ENCODE peak calls at places on chromosomes 13 and 19, in eight cellular contexts. J, S, B, A, N, M, V and W are unnamed samples.

GRCh38 chr13:37136187-37136586 is 30.7 kb upstream of the CSNK1A1L start:
- DNase-seq in J (no peak), S (no peak), B (no peak), A (no peak), N (no peak), M (no peak), V (no peak), W (no peak)

GRCh38 chr19:38898788-38899446 is 501 bp downstream of the SIRT2 start:
- DNase-seq in J (peak; percentile 34), S (peak; percentile 2), B (no peak), A (no peak), N (no peak), M (no peak), V (no peak), W (no peak)

GRCh38 chr19:52992109-52993004 is 21.4 kb upstream of the ERVV-1 start:
- DNase-seq in J (peak; percentile 46), S (no peak), B (no peak), A (peak; percentile 42), N (no peak), M (no peak), V (peak; percentile 38), W (peak; percentile 24)

GRCh38 chr19:19489804-19490204 is 25.5 kb downstream of the TSSK6 start:
- DNase-seq in J (peak; percentile 11), S (no peak), B (no peak), A (no peak), N (no peak), M (no peak), V (no peak), W (no peak)

GRCh38 chr19:29315566-29315965 is 102.6 kb upstream of the UQCRFS1 start:
- DNase-seq in J (no peak), S (no peak), B (no peak), A (no peak), N (no peak), M (no peak), V (no peak), W (no peak)

GRCh38 chr13:110359840-110360301 is 52.8 kb downstream of the COL4A2 start:
- DNase-seq in J (no peak), S (no peak), B (no peak), A (no peak), N (no peak), M (no peak), V (no peak), W (no peak)

GRCh38 chr13:43805071-43805468 is 18.3 kb upstream of the ENOX1 start:
- DNase-seq in J (peak; percentile 9), S (no peak), B (peak; percentile 81), A (peak; percentile 34), N (no peak), M (peak; percentile 12), V (no peak), W (peak; percentile 50)

GRCh38 chr13:31214379-31214778 is 14.6 kb downstream of the B3GLCT start:
- DNase-seq in J (no peak), S (no peak), B (no peak), A (no peak), N (no peak), M (no peak), V (no peak), W (no peak)

GRCh38 chr19:3423183-3423829 is 56.9 kb downstream of the NFIC start:
- DNase-seq in J (no peak), S (no peak), B (no peak), A (peak; percentile 85), N (no peak), M (no peak), V (peak; percentile 61), W (no peak)

GRCh38 chr19:50025794-50026549 is at the start of gene ZNF473:
- DNase-seq in J (peak; percentile 98), S (peak; percentile 96), B (no peak), A (peak; percentile 86), N (no peak), M (peak; percentile 92), V (peak; percentile 84), W (no peak)

GRCh38 chr19:49020342-49020741 is 3.5 kb upstream of the LHB start:
- DNase-seq in J (peak; percentile 72), S (no peak), B (no peak), A (no peak), N (no peak), M (no peak), V (no peak), W (no peak)

GRCh38 chr13:114045113-114045735 is 71.3 kb upstream of the C13orf46 start:
- DNase-seq in J (no peak), S (no peak), B (no peak), A (no peak), N (no peak), M (no peak), V (no peak), W (no peak)

GRCh38 chr13:60398949-60399589 is 2.0 kb downstream of the TDRD3 start:
- DNase-seq in J (no peak), S (no peak), B (no peak), A (no peak), N (no peak), M (no peak), V (peak; percentile 6), W (no peak)

GRCh38 chr13:101623469-101624209 is 171.2 kb downstream of the ITGBL1 start:
- DNase-seq in J (no peak), S (no peak), B (no peak), A (no peak), N (no peak), M (peak; percentile 0), V (no peak), W (no peak)

GRCh38 chr13:101624210-101624922 is 171.9 kb downstream of the ITGBL1 start:
- DNase-seq in J (peak; percentile 33), S (no peak), B (no peak), A (no peak), N (no peak), M (no peak), V (no peak), W (no peak)

GRCh38 chr13:101627556-101627943 is 175.1 kb downstream of the ITGBL1 start:
- DNase-seq in J (no peak), S (no peak), B (no peak), A (no peak), N (no peak), M (no peak), V (no peak), W (no peak)

GRCh38 chr13:101626925-101627555 is 174.6 kb downstream of the ITGBL1 start:
- DNase-seq in J (no peak), S (no peak), B (no peak), A (no peak), N (peak; percentile 57), M (no peak), V (no peak), W (no peak)

DNA sequence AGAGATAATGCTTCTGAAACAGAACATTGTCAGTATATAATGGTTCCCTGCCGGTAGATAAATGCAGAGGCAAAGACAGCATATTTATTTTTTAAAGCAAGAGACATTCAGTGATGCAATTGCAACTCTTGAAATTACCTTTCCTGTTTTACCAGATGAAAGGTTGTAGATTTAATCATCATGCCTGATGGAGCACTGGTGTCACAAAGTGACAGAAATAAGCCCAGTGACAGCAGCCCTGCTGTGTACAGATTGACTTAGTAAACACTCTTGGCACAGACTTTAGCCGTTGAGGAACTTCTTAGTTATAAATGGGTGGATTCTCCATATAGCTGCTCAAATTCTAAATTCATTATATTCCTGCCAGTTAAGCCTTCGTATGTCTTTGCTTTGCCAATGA is 172.5 kb downstream of the ITGBL1 start:
- DNase-seq in J (no peak), S (no peak), B (no peak), A (no peak), N (no peak), M (no peak), V (no peak), W (no peak)
- H3K27me3 ChIP-seq in J (no peaks in the 10 kb centered on the region), S (no peaks in the 10 kb centered on the region), B (no peaks in the 10 kb centered on the region), A (no peaks in the 10 kb centered on the region), N (peaks cover 2% of the 10 kb centered on the region), M (no peaks in the 10 kb centered on the region), V (no peaks in the 10 kb centered on the region), W (no peaks in the 10 kb centered on the region)

GRCh38 chr19:1648926-1649541 is 3.4 kb downstream of the TCF3 start:
- DNase-seq in J (no peak), S (no peak), B (no peak), A (no peak), N (no peak), M (no peak), V (no peak), W (no peak)
- TF ChIP-seq CTCF in J (no peak), S (no peak), B (no peak), A (no peak), N (peak; percentile 2), M (no peak), V (no peak), W (no peak)

GRCh38 chr13:58906329-58907007 is 1257.3 kb downstream of the DIAPH3 start:
- DNase-seq in J (no peak), S (no peak), B (no peak), A (no peak), N (no peak), M (no peak), V (no peak), W (no peak)
- TF ChIP-seq REST in J (no peak), S (no peak), B (no peak), A (no peak), N (no peak), M (no peak), V (no peak), W (no peak)

GRCh38 chr19:13017306-13018036 is 22.2 kb downstream of the NFIX start:
- DNase-seq in J (peak; percentile 66), S (no peak), B (no peak), A (no peak), N (no peak), M (no peak), V (peak; percentile 13), W (no peak)

GRCh38 chr19:13019330-13019729 is 24.1 kb downstream of the NFIX start:
- DNase-seq in J (no peak), S (no peak), B (no peak), A (no peak), N (no peak), M (no peak), V (no peak), W (no peak)

GRCh38 chr19:13020002-13020414 is 24.7 kb downstream of the NFIX start:
- DNase-seq in J (peak; percentile 93), S (no peak), B (no peak), A (no peak), N (no peak), M (no peak), V (no peak), W (no peak)

GRCh38 chr19:13016628-13017305 is 21.5 kb downstream of the NFIX start:
- DNase-seq in J (peak; percentile 48), S (no peak), B (no peak), A (no peak), N (no peak), M (no peak), V (peak; percentile 53), W (no peak)

DNA sequence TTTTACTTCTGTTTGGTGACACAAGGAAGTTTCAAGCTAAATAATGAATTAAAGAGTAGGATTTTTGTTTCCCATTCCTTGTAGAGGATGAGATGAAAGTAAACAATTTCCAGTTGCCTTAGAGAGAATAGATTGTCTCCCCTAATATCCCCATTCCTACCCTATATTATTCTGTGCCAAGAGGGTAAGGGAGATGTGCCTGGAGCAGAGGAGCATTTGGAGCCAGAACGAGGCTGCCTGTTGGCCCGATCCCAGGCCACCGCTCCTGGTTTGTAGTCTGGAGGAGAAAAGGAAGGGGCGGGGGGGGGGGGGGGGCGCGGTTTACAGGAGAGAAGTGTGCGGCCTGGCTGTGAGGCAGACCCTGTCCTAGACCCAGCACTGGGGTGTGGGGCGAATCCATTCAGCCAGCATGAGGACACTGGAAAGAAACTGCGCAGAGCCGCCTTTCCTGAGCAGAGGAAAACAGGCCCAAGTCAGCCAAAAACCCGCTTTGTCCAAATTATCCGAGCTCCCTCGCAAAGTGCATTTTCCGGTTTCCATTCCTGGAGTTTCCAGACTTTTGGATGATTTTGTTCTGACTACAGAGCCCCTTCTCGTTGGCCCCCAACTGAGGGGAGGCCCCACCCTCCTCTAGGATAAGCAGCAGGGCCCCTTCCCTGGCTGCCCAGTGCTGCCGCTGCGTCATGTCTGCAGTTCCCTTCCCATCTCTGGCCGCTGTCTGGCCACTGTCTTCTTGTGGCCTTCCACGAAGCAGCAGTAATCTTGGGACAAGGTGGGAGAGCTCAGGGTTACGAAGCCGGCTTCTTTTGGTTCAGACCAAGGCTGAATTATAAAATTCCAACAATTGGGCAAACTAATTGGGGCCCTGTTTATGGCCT is 23.0 kb downstream of the NFIX start:
- DNase-seq in J (peak; percentile 70), S (no peak), B (no peak), A (peak; percentile 89), N (no peak), M (no peak), V (peak; percentile 50), W (no peak)
- H3K27me3 ChIP-seq in J (peaks cover 98% of the 10 kb centered on the region), S (peaks cover 13% of the 10 kb centered on the region), B (no peaks in the 10 kb centered on the region), A (no peaks in the 10 kb centered on the region), N (peaks cover 15% of the 10 kb centered on the region), M (no peaks in the 10 kb centered on the region), V (no peaks in the 10 kb centered on the region), W (no peaks in the 10 kb centered on the region)